ENCODE peak calls at places on chromosomes 12 and 14, in five cellular contexts. One of them, this sample, is unnamed.

GRCh38 chr12:30964896-30965612 is 38.5 kb downstream of the TSPAN11 start:
- DNase-seq in A549: no peak
- DNase-seq in tibial artery: no peak
- DNase-seq in IMR-90: no peak
- DNase-seq in adrenal gland: no peak
- DNase-seq in this sample: no peak

GRCh38 chr12:57893460-57894353 is 47.2 kb upstream of the CTDSP2 start:
- DNase-seq in adrenal gland: peak
- DNase-seq in A549: no peak
- DNase-seq in tibial artery: peak
- DNase-seq in IMR-90: peak
- DNase-seq in this sample: peak

GRCh38 chr12:86526060-86526595 is 269.9 kb upstream of the MGAT4C start:
- DNase-seq in adrenal gland: no peak
- DNase-seq in tibial artery: no peak
- DNase-seq in A549: no peak
- DNase-seq in IMR-90: no peak
- DNase-seq in this sample: no peak

GRCh38 chr12:65911321-65911720 is 87.0 kb downstream of the HMGA2 start:
- DNase-seq in A549: no peak
- DNase-seq in tibial artery: peak
- DNase-seq in adrenal gland: peak
- DNase-seq in IMR-90: peak
- DNase-seq in this sample: peak

GRCh38 chr14:85566603-85567002 is 36.7 kb downstream of the FLRT2 start:
- DNase-seq in adrenal gland: no peak
- DNase-seq in tibial artery: no peak
- DNase-seq in IMR-90: peak
- DNase-seq in A549: no peak
- DNase-seq in this sample: peak

GRCh38 chr14:66140213-66140918 is 345.8 kb upstream of the CCDC196 start:
- DNase-seq in adrenal gland: no peak
- DNase-seq in tibial artery: no peak
- DNase-seq in A549: no peak
- DNase-seq in IMR-90: no peak
- DNase-seq in this sample: no peak

GRCh38 chr12:63826002-63826585 is 18.4 kb upstream of the SRGAP1 start:
- DNase-seq in IMR-90: peak
- DNase-seq in adrenal gland: no peak
- DNase-seq in A549: peak
- DNase-seq in tibial artery: no peak
- DNase-seq in this sample: peak

GRCh38 chr14:96039633-96040311 is 610 bp downstream of the C14orf132 start:
- DNase-seq in tibial artery: peak
- DNase-seq in IMR-90: peak
- DNase-seq in A549: peak
- DNase-seq in adrenal gland: peak
- DNase-seq in this sample: no peak

GRCh38 chr14:29453045-29453444 is 474.6 kb downstream of the PRKD1 start:
- DNase-seq in IMR-90: no peak
- DNase-seq in tibial artery: no peak
- DNase-seq in A549: no peak
- DNase-seq in adrenal gland: no peak
- DNase-seq in this sample: peak

GRCh38 chr12:53754633-53755261 is 3.0 kb upstream of the CISTR start:
- DNase-seq in adrenal gland: no peak
- DNase-seq in tibial artery: no peak
- DNase-seq in A549: no peak
- DNase-seq in IMR-90: peak
- DNase-seq in this sample: no peak

GRCh38 chr12:56840922-56841321 is 77.8 kb downstream of the HSD17B6 start:
- DNase-seq in A549: no peak
- DNase-seq in IMR-90: peak
- DNase-seq in adrenal gland: peak
- DNase-seq in tibial artery: no peak
- DNase-seq in this sample: peak

GRCh38 chr14:74658535-74659130 is 46.6 kb upstream of the LTBP2 start:
- DNase-seq in tibial artery: no peak
- DNase-seq in A549: no peak
- DNase-seq in adrenal gland: no peak
- DNase-seq in IMR-90: peak
- DNase-seq in this sample: peak

GRCh38 chr12:77122236-77122635 is 56.9 kb upstream of the E2F7 start:
- DNase-seq in IMR-90: peak
- DNase-seq in tibial artery: no peak
- DNase-seq in A549: no peak
- DNase-seq in adrenal gland: no peak
- DNase-seq in this sample: peak

GRCh38 chr14:92005019-92005418 is 34.8 kb downstream of the TRIP11 start:
- DNase-seq in IMR-90: no peak
- DNase-seq in tibial artery: no peak
- DNase-seq in adrenal gland: no peak
- DNase-seq in A549: no peak
- DNase-seq in this sample: no peak

GRCh38 chr12:59041241-59042121 is 121.2 kb upstream of the LRIG3 start:
- DNase-seq in adrenal gland: no peak
- DNase-seq in IMR-90: peak
- DNase-seq in tibial artery: no peak
- DNase-seq in A549: no peak
- DNase-seq in this sample: peak

GRCh38 chr12:72133497-72134055 is 138.6 kb upstream of the TRHDE start:
- DNase-seq in adrenal gland: no peak
- DNase-seq in tibial artery: no peak
- DNase-seq in A549: no peak
- DNase-seq in IMR-90: peak
- DNase-seq in this sample: no peak

GRCh38 chr12:807041-807717 is 54.8 kb downstream of the WNK1 start:
- DNase-seq in adrenal gland: no peak
- DNase-seq in tibial artery: no peak
- DNase-seq in A549: no peak
- DNase-seq in IMR-90: no peak
- DNase-seq in this sample: no peak

GRCh38 chr14:100740196-100740825 is 13.6 kb downstream of the DLK1 start:
- DNase-seq in tibial artery: no peak
- DNase-seq in IMR-90: no peak
- DNase-seq in adrenal gland: no peak
- DNase-seq in A549: no peak
- DNase-seq in this sample: no peak

GRCh38 chr14:50045039-50045711 is 71.2 kb downstream of the VCPKMT start:
- DNase-seq in IMR-90: peak
- DNase-seq in adrenal gland: peak
- DNase-seq in A549: no peak
- DNase-seq in tibial artery: peak
- DNase-seq in this sample: peak
- TF ChIP-seq CTCF in IMR-90: no peak
- TF ChIP-seq CTCF in adrenal gland: no peak
- TF ChIP-seq CTCF in A549: no peak
- TF ChIP-seq CTCF in tibial artery: no peak
- TF ChIP-seq CTCF in this sample: no peak

GRCh38 chr12:48004039-48004940 is at the start of gene COL2A1:
- DNase-seq in A549: peak
- DNase-seq in tibial artery: no peak
- DNase-seq in IMR-90: peak
- DNase-seq in adrenal gland: peak
- DNase-seq in this sample: no peak
- H3K4me3 ChIP-seq in A549: peak
- H3K4me3 ChIP-seq in tibial artery: peak
- H3K4me3 ChIP-seq in IMR-90: peak
- H3K4me3 ChIP-seq in adrenal gland: no peak
- H3K4me3 ChIP-seq in this sample: no peak

GRCh38 chr12:124750149-124750656 is 113.5 kb downstream of the SCARB1 start:
- DNase-seq in adrenal gland: no peak
- DNase-seq in tibial artery: no peak
- DNase-seq in IMR-90: no peak
- DNase-seq in A549: no peak
- DNase-seq in this sample: no peak

GRCh38 chr12:124749725-124750124 is 113.9 kb downstream of the SCARB1 start:
- DNase-seq in adrenal gland: no peak
- DNase-seq in A549: no peak
- DNase-seq in IMR-90: no peak
- DNase-seq in tibial artery: no peak
- DNase-seq in this sample: no peak

GRCh38 chr12:124751654-124752355 is 111.9 kb downstream of the SCARB1 start:
- DNase-seq in adrenal gland: no peak
- DNase-seq in tibial artery: no peak
- DNase-seq in IMR-90: no peak
- DNase-seq in A549: no peak
- DNase-seq in this sample: no peak

GRCh38 chr12:124752437-124753229 is 111.0 kb downstream of the SCARB1 start:
- DNase-seq in adrenal gland: no peak
- DNase-seq in tibial artery: no peak
- DNase-seq in A549: no peak
- DNase-seq in IMR-90: no peak
- DNase-seq in this sample: no peak

GRCh38 chr12:124750787-124751471 is 112.7 kb downstream of the SCARB1 start:
- DNase-seq in A549: no peak
- DNase-seq in adrenal gland: no peak
- DNase-seq in tibial artery: no peak
- DNase-seq in IMR-90: no peak
- DNase-seq in this sample: no peak
- TF ChIP-seq CTCF in A549: peak
- TF ChIP-seq CTCF in adrenal gland: no peak
- TF ChIP-seq CTCF in tibial artery: no peak
- TF ChIP-seq CTCF in IMR-90: peak
- TF ChIP-seq CTCF in this sample: no peak

GRCh38 chr12:19988918-19989317 is 379.4 kb upstream of the PDE3A start:
- DNase-seq in IMR-90: no peak
- DNase-seq in A549: no peak
- DNase-seq in adrenal gland: no peak
- DNase-seq in tibial artery: no peak
- DNase-seq in this sample: no peak

GRCh38 chr12:19992311-19992710 is 376.0 kb upstream of the PDE3A start:
- DNase-seq in adrenal gland: no peak
- DNase-seq in A549: no peak
- DNase-seq in IMR-90: no peak
- DNase-seq in tibial artery: no peak
- DNase-seq in this sample: no peak

DNA sequence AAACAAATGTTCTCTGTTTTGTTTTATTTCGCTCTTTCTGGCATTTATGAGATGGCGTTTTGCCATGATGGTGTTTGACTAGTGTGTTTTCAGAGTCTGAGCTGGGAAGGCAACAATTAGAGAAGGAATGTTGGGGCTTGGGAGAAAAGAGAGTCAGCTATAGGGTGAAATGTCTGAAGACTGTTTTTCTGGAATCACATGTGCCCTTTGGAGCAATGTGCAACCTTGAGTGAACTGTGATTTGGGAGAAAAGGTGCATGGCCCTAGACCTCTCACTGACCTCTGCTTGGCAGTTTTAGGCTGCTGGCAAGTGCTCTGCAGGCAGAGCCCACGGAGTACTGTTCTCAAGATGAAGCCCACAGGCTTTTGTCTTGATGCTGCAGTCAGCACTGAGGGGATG is 379.9 kb upstream of the PDE3A start:
- DNase-seq in A549: no peak
- DNase-seq in adrenal gland: no peak
- DNase-seq in tibial artery: no peak
- DNase-seq in IMR-90: no peak
- DNase-seq in this sample: no peak
- H3K4me3 ChIP-seq in A549: no peak
- H3K4me3 ChIP-seq in adrenal gland: no peak
- H3K4me3 ChIP-seq in tibial artery: no peak
- H3K4me3 ChIP-seq in IMR-90: no peak
- H3K4me3 ChIP-seq in this sample: no peak

GRCh38 chr14:54489731-54490447 is 1.1 kb upstream of the GMFB start:
- DNase-seq in IMR-90: no peak
- DNase-seq in adrenal gland: no peak
- DNase-seq in tibial artery: no peak
- DNase-seq in A549: no peak
- DNase-seq in this sample: no peak

GRCh38 chr14:54487771-54488170 is 1.0 kb downstream of the GMFB start:
- DNase-seq in adrenal gland: no peak
- DNase-seq in A549: peak
- DNase-seq in tibial artery: no peak
- DNase-seq in IMR-90: peak
- DNase-seq in this sample: peak

GRCh38 chr14:54489318-54489683 is 521 bp upstream of the GMFB start:
- DNase-seq in A549: no peak
- DNase-seq in adrenal gland: no peak
- DNase-seq in IMR-90: no peak
- DNase-seq in tibial artery: no peak
- DNase-seq in this sample: no peak

GRCh38 chr14:54488318-54488645 is 498 bp downstream of the GMFB start:
- DNase-seq in tibial artery: no peak
- DNase-seq in adrenal gland: no peak
- DNase-seq in IMR-90: no peak
- DNase-seq in A549: no peak
- DNase-seq in this sample: peak

GRCh38 chr14:54488646-54489317 is at the start of gene GMFB:
- DNase-seq in A549: peak
- DNase-seq in IMR-90: peak
- DNase-seq in adrenal gland: peak
- DNase-seq in tibial artery: peak
- DNase-seq in this sample: peak
- TF ChIP-seq CTCF in A549: peak
- TF ChIP-seq CTCF in IMR-90: peak
- TF ChIP-seq CTCF in adrenal gland: peak
- TF ChIP-seq CTCF in tibial artery: peak
- TF ChIP-seq CTCF in this sample: peak

GRCh38 chr12:104740668-104741067 is 217.4 kb downstream of the SLC41A2 start:
- DNase-seq in A549: no peak
- DNase-seq in IMR-90: no peak
- DNase-seq in adrenal gland: peak
- DNase-seq in tibial artery: peak
- DNase-seq in this sample: no peak
- H3K4me3 ChIP-seq in A549: no peak
- H3K4me3 ChIP-seq in IMR-90: no peak
- H3K4me3 ChIP-seq in adrenal gland: no peak
- H3K4me3 ChIP-seq in tibial artery: no peak
- H3K4me3 ChIP-seq in this sample: no peak

GRCh38 chr12:45469902-45470301 is 254.0 kb downstream of the ANO6 start:
- DNase-seq in adrenal gland: no peak
- DNase-seq in A549: no peak
- DNase-seq in tibial artery: no peak
- DNase-seq in IMR-90: no peak
- DNase-seq in this sample: no peak
- TF ChIP-seq CTCF in adrenal gland: no peak
- TF ChIP-seq CTCF in A549: no peak
- TF ChIP-seq CTCF in tibial artery: no peak
- TF ChIP-seq CTCF in IMR-90: no peak
- TF ChIP-seq CTCF in this sample: no peak

This sample was measured in bronchial epithelial cell.